ENCODE peak calls at places on chromosome 1, in nine cellular contexts. W is adrenal gland, X is GM10248, F is AG04450, V is A673, L is neural progenitor cell, E is cardiac fibroblast, B is fibroblast of lung, C is endothelial cell. T is an unnamed sample.

GRCh38 chr1:59477286-59477685 is 180.4 kb downstream of the FGGY start:
- DNase-seq in V (no peak), L (no peak), W (peak; percentile 89), C (no peak), E (peak; percentile 30), B (peak; percentile 91), F (no peak), X (no peak), T (no peak)

GRCh38 chr1:25120286-25120685 is 112.0 kb downstream of the SYF2 start:
- DNase-seq in W (no peak), C (no peak), E (no peak), B (no peak), F (no peak), V (no peak), X (no peak), L (no peak), T (no peak)

GRCh38 chr1:19974822-19975416 is 4.5 kb downstream of the PLA2G2A start:
- DNase-seq in L (peak; percentile 69), X (peak; percentile 37), V (peak; percentile 71), B (peak; percentile 74), E (peak; percentile 80), F (peak; percentile 42), C (peak; percentile 65), W (peak; percentile 78), T (peak; percentile 24)

GRCh38 chr1:56911098-56911497 is 54.7 kb downstream of the C8B start:
- DNase-seq in W (no peak), L (no peak), C (no peak), B (peak; percentile 46), F (no peak), E (peak; percentile 31), V (peak; percentile 41), X (no peak), T (no peak)

GRCh38 chr1:5597991-5598823 is 394.0 kb downstream of the NPHP4 start:
- DNase-seq in V (no peak), B (no peak), L (peak; percentile 52), W (no peak), X (no peak), C (no peak), E (no peak), F (no peak), T (no peak)

GRCh38 chr1:212746546-212746945 is 45.0 kb downstream of the NSL1 start:
- DNase-seq in F (no peak), B (no peak), L (no peak), V (no peak), C (no peak), W (no peak), E (peak; percentile 21), X (no peak), T (no peak)

GRCh38 chr1:90505806-90506205 is 211.3 kb downstream of the BARHL2 start:
- DNase-seq in L (no peak), V (no peak), F (no peak), W (no peak), C (no peak), B (no peak), E (no peak), X (no peak), T (no peak)

GRCh38 chr1:58829861-58830260 is 46.0 kb upstream of the JUN start:
- DNase-seq in C (no peak), F (no peak), X (no peak), L (no peak), V (peak; percentile 23), E (peak; percentile 69), B (peak; percentile 59), W (no peak), T (no peak)

GRCh38 chr1:210237514-210237913 is 4.9 kb downstream of the SERTAD4 start:
- DNase-seq in F (no peak), X (no peak), L (no peak), V (no peak), B (no peak), E (peak; percentile 17), C (no peak), W (no peak), T (no peak)

GRCh38 chr1:173294853-173295252 is 87.7 kb upstream of the TNFSF4 start:
- DNase-seq in X (no peak), W (no peak), V (no peak), E (peak; percentile 58), C (no peak), L (no peak), B (peak; percentile 80), F (no peak), T (no peak)

GRCh38 chr1:15579683-15580047 is 5.2 kb downstream of the AGMAT start:
- DNase-seq in E (no peak), F (no peak), X (peak; percentile 55), W (no peak), L (peak; percentile 69), B (no peak), C (no peak), V (no peak), T (no peak)

GRCh38 chr1:229254910-229255541 is 15.9 kb upstream of the RAB4A start:
- DNase-seq in X (no peak), L (peak; percentile 46), V (peak; percentile 47), B (no peak), C (no peak), W (peak; percentile 33), F (no peak), E (peak; percentile 29), T (no peak)

GRCh38 chr1:179708434-179709195 is 34.5 kb upstream of the FAM163A start:
- DNase-seq in B (no peak), E (no peak), L (peak; percentile 27), C (no peak), F (no peak), W (no peak), X (no peak), V (no peak), T (no peak)

GRCh38 chr1:115706774-115707425 is 61.6 kb downstream of the CASQ2 start:
- DNase-seq in E (peak; percentile 70), X (peak; percentile 51), F (peak; percentile 26), B (peak; percentile 69), C (no peak), W (peak; percentile 28), V (peak; percentile 84), L (peak; percentile 83), T (no peak)

GRCh38 chr1:42938596-42939184 is 20.0 kb downstream of the SLC2A1 start:
- DNase-seq in L (no peak), B (no peak), F (no peak), V (no peak), E (no peak), W (no peak), C (no peak), X (no peak), T (no peak)

GRCh38 chr1:15902882-15903281 is 55.4 kb downstream of the SPEN start:
- DNase-seq in L (no peak), F (no peak), C (no peak), E (peak; percentile 86), V (no peak), B (peak; percentile 83), W (no peak), X (no peak), T (no peak)

GRCh38 chr1:95287078-95287477 is 53.1 kb downstream of the RWDD3 start:
- DNase-seq in F (no peak), V (peak; percentile 41), B (no peak), C (no peak), E (peak; percentile 3), X (no peak), L (peak; percentile 38), W (no peak), T (no peak)

GRCh38 chr1:23913212-23913880 is at the start of gene CNR2:
- DNase-seq in C (no peak), V (no peak), F (no peak), B (no peak), L (no peak), W (no peak), E (no peak), X (no peak), T (no peak)

GRCh38 chr1:23914921-23915320 is 1.8 kb upstream of the CNR2 start:
- DNase-seq in E (no peak), V (no peak), X (no peak), L (no peak), W (no peak), F (no peak), B (no peak), C (no peak), T (no peak)

GRCh38 chr1:23911924-23912323 is 1.2 kb downstream of the CNR2 start:
- DNase-seq in B (no peak), F (no peak), E (no peak), W (no peak), L (no peak), X (no peak), V (no peak), C (no peak), T (no peak)

GRCh38 chr1:23915470-23915869 is 2.3 kb upstream of the CNR2 start:
- DNase-seq in F (no peak), W (no peak), V (no peak), B (no peak), X (no peak), E (no peak), C (no peak), L (no peak), T (no peak)

GRCh38 chr1:23916209-23917131 is 3.3 kb upstream of the CNR2 start:
- DNase-seq in F (peak; percentile 23), E (peak; percentile 67), V (peak; percentile 86), C (peak; percentile 76), X (peak; percentile 87), W (peak; percentile 69), B (peak; percentile 60), L (peak; percentile 87), T (peak; percentile 64)
- TF ChIP-seq CTCF in F (peak; percentile 77), E (peak; percentile 67), V (peak; percentile 75), C (no peak), X (peak; percentile 74), W (peak; percentile 59), B (peak; percentile 66), L (peak; percentile 64), T (peak; percentile 68)

DNA sequence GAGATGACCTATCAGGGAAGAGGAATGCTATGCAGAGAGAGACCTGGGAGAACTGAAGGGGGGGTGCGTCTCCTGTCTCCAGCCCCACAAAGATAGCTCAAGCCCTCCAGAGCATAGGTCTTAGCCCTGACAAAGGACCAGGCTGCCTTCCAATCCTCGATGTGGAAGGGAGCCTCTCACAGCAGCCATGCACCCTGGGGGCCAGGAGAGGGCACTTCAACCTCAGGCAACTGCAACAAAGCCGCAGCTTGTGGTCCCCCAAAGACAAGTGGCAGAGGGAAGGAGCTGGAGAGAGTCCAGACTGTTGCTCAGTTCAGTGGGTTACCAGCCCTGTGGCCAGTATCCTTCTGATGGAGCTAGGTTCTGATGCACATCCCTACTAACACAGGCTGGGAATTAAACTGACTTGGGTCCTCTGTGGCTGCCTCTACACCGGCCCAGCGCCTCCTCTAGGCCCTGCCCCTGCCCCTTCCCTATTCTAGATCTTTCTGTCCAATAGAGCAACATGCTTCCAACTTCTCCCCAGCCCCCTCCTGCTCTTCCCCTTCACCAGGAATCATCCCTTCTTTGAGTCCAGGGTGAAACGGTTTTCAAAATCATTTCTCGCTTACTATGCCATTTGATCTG is 100.7 kb upstream of the SPATA6 start:
- DNase-seq in L (peak; percentile 93), C (peak; percentile 78), B (peak; percentile 58), X (peak; percentile 39), E (peak; percentile 23), W (peak; percentile 73), F (no peak), V (peak; percentile 79), T (peak; percentile 70)
- TF ChIP-seq CTCF in L (peak; percentile 92), C (peak; percentile 58), B (peak; percentile 63), X (peak; percentile 60), E (peak; percentile 34), W (peak; percentile 79), F (peak; percentile 50), V (peak; percentile 85), T (peak; percentile 66)

GRCh38 chr1:206856674-206857464 is 8.6 kb upstream of the IL20 start:
- DNase-seq in L (no peak), X (no peak), F (no peak), C (no peak), V (peak; percentile 5), B (no peak), W (no peak), E (peak; percentile 5), T (no peak)
- TF ChIP-seq CTCF in L (peak; percentile 32), X (no peak), F (peak; percentile 39), C (peak; percentile 41), V (peak; percentile 46), B (peak; percentile 19), W (no peak), E (peak; percentile 19), T (no peak)

GRCh38 chr1:97017895-97018294 is 296.3 kb downstream of the PTBP2 start:
- DNase-seq in F (no peak), L (peak; percentile 73), C (no peak), B (no peak), W (no peak), X (no peak), V (peak; percentile 51), E (no peak), T (no peak)
- TF ChIP-seq CTCF in F (no peak), L (peak; percentile 8), C (no peak), B (no peak), W (no peak), X (no peak), V (no peak), E (no peak), T (no peak)